ENCODE peak calls at places on chromosome 15, in four cellular contexts. X is HFF-Myc; P is stimulated activated CD4-positive, alpha-beta T cell treated with anti-CD3 and anti-CD28 coated beads, Interleukin-12 subunit alpha, Interleukin-12 subunit beta, amount 100 ng/mL, for 24 hours; S is HS-27A. D is an unnamed sample.

GRCh38 chr15:45338417-45338816 is 39.9 kb downstream of the GATM start:
- DNase-seq in X (no peak), P (no peak), S (no peak), D (no peak)

GRCh38 chr15:34976073-34976472 is 6.5 kb upstream of the AQR start:
- DNase-seq in X (no peak), P (no peak), S (no peak), D (no peak)

GRCh38 chr15:47603026-47603425 is 114.3 kb upstream of the SEMA6D start:
- DNase-seq in X (no peak), S (peak), P (no peak), D (no peak)

GRCh38 chr15:26156041-26156440 is 292.9 kb upstream of the ATP10A start:
- DNase-seq in S (no peak), P (no peak), X (no peak), D (no peak)

GRCh38 chr15:77497942-77498361 is 77.3 kb downstream of the HMG20A start:
- DNase-seq in X (no peak), P (no peak), S (no peak), D (no peak)

GRCh38 chr15:46815765-46816164 is 901.5 kb upstream of the SEMA6D start:
- DNase-seq in X (no peak), P (no peak), S (no peak), D (peak)

GRCh38 chr15:39748276-39748675 is 34.4 kb downstream of the FSIP1 start:
- DNase-seq in X (no peak), S (no peak), P (no peak), D (no peak)

GRCh38 chr15:45637552-45638033 is 2.8 kb downstream of the SQOR start:
- DNase-seq in X (peak), S (no peak), P (peak), D (no peak)

GRCh38 chr15:75508741-75509532 is 57.4 kb upstream of the SIN3A start:
- DNase-seq in X (no peak), S (peak), P (no peak), D (no peak)

GRCh38 chr15:98813956-98814355 is 165.6 kb downstream of the IGF1R start:
- DNase-seq in X (no peak), P (no peak), S (no peak), D (no peak)

GRCh38 chr15:79102595-79102994 is 12.0 kb upstream of the RASGRF1 start:
- DNase-seq in S (no peak), P (no peak), X (no peak), D (no peak)